ENCODE peak calls at places on chromosomes 11 and 22, in seven cellular contexts. One of them, this sample, is unnamed. For H3K36me3, the result is how much of the 10 kb centered on the place peaks cover.

GRCh38 chr11:25211635-25212251 is 714.9 kb downstream of the LUZP2 start:
- DNase-seq in kidney epithelial cell: no peak
- DNase-seq in right lobe of liver: no peak
- DNase-seq in effector memory CD4-positive, alpha-beta T cell: no peak
- DNase-seq in NT2/D1: no peak
- DNase-seq in left ventricle myocardium inferior: no peak
- DNase-seq in aorta: no peak
- DNase-seq in this sample: no peak

GRCh38 chr11:94767701-94768601 is at the start of gene AMOTL1:
- DNase-seq in aorta: peak
- DNase-seq in right lobe of liver: peak
- DNase-seq in effector memory CD4-positive, alpha-beta T cell: no peak
- DNase-seq in NT2/D1: peak
- DNase-seq in kidney epithelial cell: peak
- DNase-seq in left ventricle myocardium inferior: peak
- DNase-seq in this sample: peak

GRCh38 chr22:29370556-29370955 is 17.8 kb downstream of the AP1B1 start:
- DNase-seq in aorta: no peak
- DNase-seq in NT2/D1: no peak
- DNase-seq in left ventricle myocardium inferior: no peak
- DNase-seq in right lobe of liver: no peak
- DNase-seq in effector memory CD4-positive, alpha-beta T cell: no peak
- DNase-seq in kidney epithelial cell: no peak
- DNase-seq in this sample: no peak

GRCh38 chr11:47863189-47863892 is 15.2 kb upstream of the NUP160 start:
- DNase-seq in effector memory CD4-positive, alpha-beta T cell: no peak
- DNase-seq in right lobe of liver: no peak
- DNase-seq in kidney epithelial cell: no peak
- DNase-seq in NT2/D1: no peak
- DNase-seq in left ventricle myocardium inferior: no peak
- DNase-seq in aorta: no peak
- DNase-seq in this sample: no peak

GRCh38 chr11:13009476-13009920 is 382 bp downstream of the RASSF10 start:
- DNase-seq in right lobe of liver: no peak
- DNase-seq in left ventricle myocardium inferior: no peak
- DNase-seq in aorta: no peak
- DNase-seq in NT2/D1: no peak
- DNase-seq in effector memory CD4-positive, alpha-beta T cell: no peak
- DNase-seq in kidney epithelial cell: no peak
- DNase-seq in this sample: peak

GRCh38 chr11:4658629-4659453 is 15.1 kb downstream of the OR51E1 start:
- DNase-seq in right lobe of liver: no peak
- DNase-seq in NT2/D1: no peak
- DNase-seq in effector memory CD4-positive, alpha-beta T cell: no peak
- DNase-seq in left ventricle myocardium inferior: no peak
- DNase-seq in kidney epithelial cell: no peak
- DNase-seq in aorta: no peak
- DNase-seq in this sample: no peak

GRCh38 chr22:49971232-49972162 is 10.9 kb downstream of the PIM3 start:
- DNase-seq in right lobe of liver: peak
- DNase-seq in aorta: peak
- DNase-seq in effector memory CD4-positive, alpha-beta T cell: no peak
- DNase-seq in kidney epithelial cell: no peak
- DNase-seq in NT2/D1: no peak
- DNase-seq in left ventricle myocardium inferior: peak
- DNase-seq in this sample: no peak

GRCh38 chr22:25008666-25009065 is 56.1 kb downstream of the KIAA1671 start:
- DNase-seq in NT2/D1: no peak
- DNase-seq in right lobe of liver: no peak
- DNase-seq in aorta: peak
- DNase-seq in kidney epithelial cell: peak
- DNase-seq in effector memory CD4-positive, alpha-beta T cell: no peak
- DNase-seq in left ventricle myocardium inferior: peak
- DNase-seq in this sample: no peak

GRCh38 chr11:292211-293121 is 3.5 kb downstream of the PGGHG start:
- DNase-seq in aorta: peak
- DNase-seq in effector memory CD4-positive, alpha-beta T cell: no peak
- DNase-seq in NT2/D1: no peak
- DNase-seq in kidney epithelial cell: no peak
- DNase-seq in left ventricle myocardium inferior: peak
- DNase-seq in right lobe of liver: peak
- DNase-seq in this sample: no peak

GRCh38 chr22:23110190-23110921 is 31.4 kb downstream of the RSPH14 start:
- DNase-seq in left ventricle myocardium inferior: no peak
- DNase-seq in kidney epithelial cell: no peak
- DNase-seq in right lobe of liver: no peak
- DNase-seq in NT2/D1: no peak
- DNase-seq in aorta: no peak
- DNase-seq in effector memory CD4-positive, alpha-beta T cell: no peak
- DNase-seq in this sample: no peak
- H3K36me3 ChIP-seq in left ventricle myocardium inferior: under half
- H3K36me3 ChIP-seq in kidney epithelial cell: under half
- H3K36me3 ChIP-seq in right lobe of liver: under half
- H3K36me3 ChIP-seq in NT2/D1: under half
- H3K36me3 ChIP-seq in aorta: under half
- H3K36me3 ChIP-seq in effector memory CD4-positive, alpha-beta T cell: under half
- H3K36me3 ChIP-seq in this sample: under half

GRCh38 chr11:35144811-35145210 is 5.8 kb downstream of the CD44 start:
- DNase-seq in right lobe of liver: no peak
- DNase-seq in kidney epithelial cell: no peak
- DNase-seq in NT2/D1: no peak
- DNase-seq in aorta: no peak
- DNase-seq in left ventricle myocardium inferior: no peak
- DNase-seq in effector memory CD4-positive, alpha-beta T cell: no peak
- DNase-seq in this sample: no peak

GRCh38 chr11:35143509-35144102 is 4.6 kb downstream of the CD44 start:
- DNase-seq in aorta: no peak
- DNase-seq in NT2/D1: no peak
- DNase-seq in left ventricle myocardium inferior: no peak
- DNase-seq in right lobe of liver: no peak
- DNase-seq in kidney epithelial cell: no peak
- DNase-seq in effector memory CD4-positive, alpha-beta T cell: no peak
- DNase-seq in this sample: no peak

GRCh38 chr11:35142481-35143207 is 3.7 kb downstream of the CD44 start:
- DNase-seq in NT2/D1: no peak
- DNase-seq in right lobe of liver: no peak
- DNase-seq in left ventricle myocardium inferior: no peak
- DNase-seq in effector memory CD4-positive, alpha-beta T cell: no peak
- DNase-seq in aorta: no peak
- DNase-seq in kidney epithelial cell: no peak
- DNase-seq in this sample: no peak

GRCh38 chr11:35145249-35145648 is 6.3 kb downstream of the CD44 start:
- DNase-seq in left ventricle myocardium inferior: no peak
- DNase-seq in right lobe of liver: no peak
- DNase-seq in aorta: peak
- DNase-seq in kidney epithelial cell: no peak
- DNase-seq in effector memory CD4-positive, alpha-beta T cell: no peak
- DNase-seq in NT2/D1: no peak
- DNase-seq in this sample: no peak

DNA sequence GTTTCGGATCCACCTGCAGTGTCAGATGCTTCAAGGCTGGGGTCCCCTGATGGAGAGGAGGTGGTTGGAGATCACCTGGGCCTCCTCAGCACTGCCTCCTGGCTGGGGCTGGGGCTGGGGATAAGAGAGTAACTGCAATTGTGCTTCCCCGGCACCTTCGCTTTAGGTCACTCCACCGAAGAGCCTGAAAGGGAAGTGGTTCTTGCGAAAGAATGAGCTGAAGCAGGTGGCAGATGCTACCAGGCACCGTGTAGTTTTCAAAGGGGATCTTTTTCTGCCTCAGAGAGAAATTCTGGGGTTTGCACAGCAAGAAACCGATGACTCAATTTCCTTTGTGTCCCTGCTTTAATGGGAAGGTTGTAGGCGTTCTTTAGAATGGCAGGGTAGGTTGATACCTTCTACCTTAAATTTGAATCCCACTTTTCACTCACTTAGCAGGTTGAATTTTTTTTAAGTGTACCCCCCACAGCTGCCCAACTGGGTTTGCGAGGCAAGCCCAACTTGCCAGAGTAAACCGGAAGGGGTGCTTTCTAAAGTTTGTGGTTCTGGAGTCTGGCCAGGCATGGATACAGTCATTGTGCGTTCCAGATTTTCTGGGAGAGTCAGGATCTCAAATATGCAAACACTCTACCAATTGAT is 5.3 kb downstream of the CD44 start:
- DNase-seq in left ventricle myocardium inferior: no peak
- DNase-seq in kidney epithelial cell: no peak
- DNase-seq in right lobe of liver: no peak
- DNase-seq in effector memory CD4-positive, alpha-beta T cell: peak
- DNase-seq in aorta: peak
- DNase-seq in NT2/D1: no peak
- DNase-seq in this sample: no peak
- H3K4me3 ChIP-seq in left ventricle myocardium inferior: no peak
- H3K4me3 ChIP-seq in kidney epithelial cell: no peak
- H3K4me3 ChIP-seq in right lobe of liver: no peak
- H3K4me3 ChIP-seq in effector memory CD4-positive, alpha-beta T cell: peak
- H3K4me3 ChIP-seq in aorta: no peak
- H3K4me3 ChIP-seq in NT2/D1: no peak
- H3K4me3 ChIP-seq in this sample: no peak

GRCh38 chr11:119298726-119299125 is 18.2 kb downstream of the MCAM start:
- DNase-seq in right lobe of liver: no peak
- DNase-seq in kidney epithelial cell: no peak
- DNase-seq in aorta: no peak
- DNase-seq in left ventricle myocardium inferior: peak
- DNase-seq in NT2/D1: no peak
- DNase-seq in effector memory CD4-positive, alpha-beta T cell: no peak
- DNase-seq in this sample: no peak

GRCh38 chr11:119299416-119299815 is 17.5 kb downstream of the MCAM start:
- DNase-seq in aorta: no peak
- DNase-seq in left ventricle myocardium inferior: no peak
- DNase-seq in right lobe of liver: no peak
- DNase-seq in NT2/D1: no peak
- DNase-seq in effector memory CD4-positive, alpha-beta T cell: no peak
- DNase-seq in kidney epithelial cell: no peak
- DNase-seq in this sample: no peak

GRCh38 chr11:119295178-119295577 is 21.8 kb downstream of the MCAM start:
- DNase-seq in left ventricle myocardium inferior: no peak
- DNase-seq in aorta: no peak
- DNase-seq in right lobe of liver: no peak
- DNase-seq in kidney epithelial cell: no peak
- DNase-seq in NT2/D1: no peak
- DNase-seq in effector memory CD4-positive, alpha-beta T cell: no peak
- DNase-seq in this sample: no peak

GRCh38 chr11:119300198-119300964 is 16.5 kb downstream of the MCAM start:
- DNase-seq in right lobe of liver: no peak
- DNase-seq in effector memory CD4-positive, alpha-beta T cell: no peak
- DNase-seq in NT2/D1: no peak
- DNase-seq in aorta: no peak
- DNase-seq in kidney epithelial cell: no peak
- DNase-seq in left ventricle myocardium inferior: no peak
- DNase-seq in this sample: no peak

DNA sequence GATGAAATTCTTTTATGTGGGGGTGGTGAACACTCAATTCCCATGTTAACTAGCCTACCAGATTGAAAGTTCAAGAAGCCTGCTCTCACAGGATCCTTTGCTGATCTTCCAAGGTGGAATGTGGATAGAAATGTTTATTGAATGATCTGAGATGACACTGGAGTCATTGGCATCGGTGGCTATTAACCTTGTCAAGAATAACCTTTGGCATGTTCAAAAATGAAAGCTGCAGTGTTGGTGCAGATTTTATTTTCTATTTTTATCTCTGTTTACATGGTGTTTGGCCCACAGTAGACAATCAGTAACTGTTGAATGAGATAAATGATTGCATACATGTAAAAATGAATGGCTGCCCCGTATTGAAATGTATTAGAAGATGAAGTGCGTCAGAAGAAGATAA is 19.0 kb downstream of the MCAM start:
- DNase-seq in NT2/D1: no peak
- DNase-seq in effector memory CD4-positive, alpha-beta T cell: no peak
- DNase-seq in kidney epithelial cell: no peak
- DNase-seq in left ventricle myocardium inferior: no peak
- DNase-seq in right lobe of liver: no peak
- DNase-seq in aorta: no peak
- DNase-seq in this sample: no peak
- H3K36me3 ChIP-seq in NT2/D1: half or more
- H3K36me3 ChIP-seq in effector memory CD4-positive, alpha-beta T cell: half or more
- H3K36me3 ChIP-seq in kidney epithelial cell: under half
- H3K36me3 ChIP-seq in left ventricle myocardium inferior: half or more
- H3K36me3 ChIP-seq in right lobe of liver: under half
- H3K36me3 ChIP-seq in aorta: under half
- H3K36me3 ChIP-seq in this sample: under half

GRCh38 chr22:37485006-37485713 is 1.0 kb downstream of the MFNG start:
- DNase-seq in effector memory CD4-positive, alpha-beta T cell: peak
- DNase-seq in kidney epithelial cell: no peak
- DNase-seq in NT2/D1: no peak
- DNase-seq in right lobe of liver: peak
- DNase-seq in aorta: no peak
- DNase-seq in left ventricle myocardium inferior: no peak
- DNase-seq in this sample: no peak
- H3K4me3 ChIP-seq in effector memory CD4-positive, alpha-beta T cell: peak
- H3K4me3 ChIP-seq in kidney epithelial cell: no peak
- H3K4me3 ChIP-seq in NT2/D1: no peak
- H3K4me3 ChIP-seq in right lobe of liver: peak
- H3K4me3 ChIP-seq in aorta: no peak
- H3K4me3 ChIP-seq in left ventricle myocardium inferior: peak
- H3K4me3 ChIP-seq in this sample: no peak

GRCh38 chr11:28086569-28086968 is 21.4 kb downstream of the KIF18A start:
- DNase-seq in kidney epithelial cell: no peak
- DNase-seq in right lobe of liver: no peak
- DNase-seq in aorta: no peak
- DNase-seq in NT2/D1: no peak
- DNase-seq in left ventricle myocardium inferior: no peak
- DNase-seq in effector memory CD4-positive, alpha-beta T cell: no peak
- DNase-seq in this sample: no peak
- H3K36me3 ChIP-seq in kidney epithelial cell: under half
- H3K36me3 ChIP-seq in right lobe of liver: under half
- H3K36me3 ChIP-seq in aorta: under half
- H3K36me3 ChIP-seq in NT2/D1: under half
- H3K36me3 ChIP-seq in left ventricle myocardium inferior: under half
- H3K36me3 ChIP-seq in effector memory CD4-positive, alpha-beta T cell: under half
- H3K36me3 ChIP-seq in this sample: under half